ENCODE peak calls at places on chromosomes 2 and 18, in six cellular contexts. One of them, this sample, is unnamed.

GRCh38 chr2:173118385-173118784 is 42.7 kb downstream of the MAP3K20 start:
- DNase-seq in germinal center: no peak
- DNase-seq in coronary artery: no peak
- DNase-seq in glutamatergic neuron: no peak
- DNase-seq in endothelial cell of umbilical vein: no peak
- DNase-seq in Caco-2: no peak
- DNase-seq in this sample: no peak

GRCh38 chr18:31942301-31942998 is 478 bp downstream of the TRAPPC8 start:
- DNase-seq in germinal center: peak; percentile 76
- DNase-seq in coronary artery: peak; percentile 77
- DNase-seq in glutamatergic neuron: peak; percentile 48
- DNase-seq in endothelial cell of umbilical vein: peak; percentile 73
- DNase-seq in Caco-2: peak; percentile 26
- DNase-seq in this sample: peak; percentile 42

GRCh38 chr2:3113122-3113521 is 264.5 kb downstream of the EIPR1 start:
- DNase-seq in germinal center: no peak
- DNase-seq in coronary artery: peak; percentile 22
- DNase-seq in glutamatergic neuron: no peak
- DNase-seq in endothelial cell of umbilical vein: no peak
- DNase-seq in Caco-2: no peak
- DNase-seq in this sample: no peak

GRCh38 chr2:58042486-58042970 is 4.1 kb upstream of the VRK2 start:
- DNase-seq in germinal center: no peak
- DNase-seq in coronary artery: no peak
- DNase-seq in glutamatergic neuron: no peak
- DNase-seq in endothelial cell of umbilical vein: peak; percentile 95
- DNase-seq in Caco-2: no peak
- DNase-seq in this sample: no peak

GRCh38 chr2:237199082-237199481 is 113.4 kb downstream of the COPS8 start:
- DNase-seq in germinal center: no peak
- DNase-seq in coronary artery: no peak
- DNase-seq in glutamatergic neuron: no peak
- DNase-seq in endothelial cell of umbilical vein: no peak
- DNase-seq in Caco-2: no peak
- DNase-seq in this sample: no peak

GRCh38 chr2:162000466-162000865 is 73.5 kb downstream of the DPP4 start:
- DNase-seq in germinal center: no peak
- DNase-seq in coronary artery: no peak
- DNase-seq in glutamatergic neuron: no peak
- DNase-seq in endothelial cell of umbilical vein: no peak
- DNase-seq in Caco-2: no peak
- DNase-seq in this sample: no peak

GRCh38 chr2:158253170-158253569 is 151.5 kb downstream of the UPP2 start:
- DNase-seq in germinal center: no peak
- DNase-seq in coronary artery: no peak
- DNase-seq in glutamatergic neuron: no peak
- DNase-seq in endothelial cell of umbilical vein: no peak
- DNase-seq in Caco-2: no peak
- DNase-seq in this sample: no peak

GRCh38 chr18:22136395-22136794 is 33.0 kb upstream of the GATA6 start:
- DNase-seq in germinal center: no peak
- DNase-seq in coronary artery: no peak
- DNase-seq in glutamatergic neuron: no peak
- DNase-seq in endothelial cell of umbilical vein: peak; percentile 22
- DNase-seq in Caco-2: no peak
- DNase-seq in this sample: no peak

GRCh38 chr2:23745726-23746105 is 181.2 kb downstream of the ATAD2B start:
- DNase-seq in germinal center: no peak
- DNase-seq in coronary artery: no peak
- DNase-seq in glutamatergic neuron: no peak
- DNase-seq in endothelial cell of umbilical vein: peak; percentile 50
- DNase-seq in Caco-2: no peak
- DNase-seq in this sample: no peak

GRCh38 chr18:54257015-54257414 is 12.3 kb upstream of the POLI start:
- DNase-seq in germinal center: no peak
- DNase-seq in coronary artery: no peak
- DNase-seq in glutamatergic neuron: no peak
- DNase-seq in endothelial cell of umbilical vein: no peak
- DNase-seq in Caco-2: no peak
- DNase-seq in this sample: no peak

GRCh38 chr2:180203972-180204371 is 196.9 kb upstream of the CWC22 start:
- DNase-seq in germinal center: no peak
- DNase-seq in coronary artery: no peak
- DNase-seq in glutamatergic neuron: no peak
- DNase-seq in endothelial cell of umbilical vein: no peak
- DNase-seq in Caco-2: no peak
- DNase-seq in this sample: no peak

GRCh38 chr18:36179562-36180334 is 7.5 kb upstream of the MOCOS start:
- DNase-seq in germinal center: peak; percentile 39
- DNase-seq in coronary artery: peak; percentile 83
- DNase-seq in glutamatergic neuron: no peak
- DNase-seq in endothelial cell of umbilical vein: peak; percentile 80
- DNase-seq in Caco-2: no peak
- DNase-seq in this sample: no peak

GRCh38 chr2:151091583-151091982 is 170.1 kb downstream of the RBM43 start:
- DNase-seq in germinal center: no peak
- DNase-seq in coronary artery: no peak
- DNase-seq in glutamatergic neuron: no peak
- DNase-seq in endothelial cell of umbilical vein: no peak
- DNase-seq in Caco-2: no peak
- DNase-seq in this sample: no peak

GRCh38 chr2:53859354-53860159 is at the start of gene GPR75:
- DNase-seq in germinal center: no peak
- DNase-seq in coronary artery: peak; percentile 76
- DNase-seq in glutamatergic neuron: peak; percentile 63
- DNase-seq in endothelial cell of umbilical vein: no peak
- DNase-seq in Caco-2: no peak
- DNase-seq in this sample: no peak

GRCh38 chr18:42915240-42915791 is 200.2 kb downstream of the RIT2 start:
- DNase-seq in germinal center: no peak
- DNase-seq in coronary artery: no peak
- DNase-seq in glutamatergic neuron: no peak
- DNase-seq in endothelial cell of umbilical vein: no peak
- DNase-seq in Caco-2: no peak
- DNase-seq in this sample: no peak

This sample was measured in naive B cell.